ENCODE peak calls at places on chromosomes 5 and 9, in four cellular contexts. B, X, F and E are unnamed samples.

GRCh38 chr9:70421272-70422180 is 7.1 kb upstream of the KLF9 start:
- DNase-seq in X (no peak), B (no peak), F (no peak), E (no peak)

GRCh38 chr9:83327323-83327722 is 210.9 kb downstream of the FRMD3 start:
- DNase-seq in B (no peak), X (no peak), F (no peak), E (no peak)

GRCh38 chr5:85077581-85077980 is 692.9 kb upstream of the EDIL3 start:
- DNase-seq in X (no peak), F (no peak), B (no peak), E (no peak)

GRCh38 chr9:79705704-79706103 is 133.9 kb downstream of the TLE4 start:
- DNase-seq in F (no peak), X (no peak), B (no peak), E (no peak)

GRCh38 chr5:169637856-169638190 is 748 bp downstream of the DOCK2 start:
- DNase-seq in F (no peak), B (no peak), X (peak), E (peak)

GRCh38 chr9:92707530-92707929 is 37.6 kb upstream of the IPPK start:
- DNase-seq in X (no peak), B (no peak), F (no peak), E (no peak)

GRCh38 chr9:106818034-106818433 is 44.9 kb upstream of the ZNF462 start:
- DNase-seq in F (no peak), X (no peak), B (no peak), E (no peak)

GRCh38 chr9:34454571-34455065 is 3.8 kb downstream of the FAM219A start:
- DNase-seq in B (no peak), F (no peak), X (no peak), E (no peak)

GRCh38 chr5:1660511-1660910 is 136.8 kb upstream of the LPCAT1 start:
- DNase-seq in F (peak), X (no peak), B (no peak), E (no peak)

GRCh38 chr5:111892949-111893348 is 136.0 kb upstream of the NREP start:
- DNase-seq in B (no peak), X (no peak), F (no peak), E (no peak)

GRCh38 chr9:99878651-99879050 is 27.8 kb upstream of the STX17 start:
- DNase-seq in B (no peak), F (no peak), X (no peak), E (no peak)

GRCh38 chr9:128807827-128808226 is 10.5 kb upstream of the ENDOG start:
- DNase-seq in X (no peak), F (no peak), B (no peak), E (no peak)

GRCh38 chr5:81393783-81394718 is at the start of gene ACOT12:
- DNase-seq in X (no peak), F (peak), B (no peak), E (no peak)